ENCODE peak calls at places on chromosomes 6 and 20, in four cellular contexts. C, D, M and A are unnamed samples.

GRCh38 chr6:2853766-2854393 is 12.2 kb upstream of the SERPINB1 start:
- DNase-seq in C (peak), D (peak), M (no peak), A (peak)

GRCh38 chr20:32485126-32485769 is 99.9 kb downstream of the NOL4L start:
- DNase-seq in C (peak), D (peak), M (peak), A (peak)

GRCh38 chr6:50845499-50846108 is 26.9 kb downstream of the TFAP2B start:
- DNase-seq in C (no peak), D (no peak), M (no peak), A (no peak)

GRCh38 chr6:127869772-127870404 is 31.0 kb downstream of the THEMIS start:
- DNase-seq in C (no peak), D (no peak), M (peak), A (peak)

GRCh38 chr6:98124176-98124575 is 710.2 kb upstream of the POU3F2 start:
- DNase-seq in C (no peak), D (no peak), M (no peak), A (no peak)

GRCh38 chr20:26243731-26244130 is 547.1 kb upstream of the ZNF337 start:
- DNase-seq in C (no peak), D (no peak), M (no peak), A (no peak)

GRCh38 chr6:16674666-16675392 is 86.4 kb downstream of the ATXN1 start:
- DNase-seq in C (no peak), D (no peak), M (no peak), A (no peak)

GRCh38 chr6:16717275-16717942 is 43.9 kb downstream of the ATXN1 start:
- DNase-seq in C (no peak), D (no peak), M (no peak), A (no peak)

GRCh38 chr6:2575191-2575590 is 175.5 kb downstream of the MYLK4 start:
- DNase-seq in C (no peak), D (no peak), M (no peak), A (no peak)

GRCh38 chr6:112252571-112253504 is 1.5 kb downstream of the LAMA4 start:
- DNase-seq in C (no peak), D (no peak), M (no peak), A (no peak)

GRCh38 chr6:7919871-7920270 is 9.3 kb upstream of the TXNDC5 start:
- DNase-seq in C (peak), D (peak), M (peak), A (no peak)

GRCh38 chr6:28867078-28867414 is 56.7 kb downstream of the TRIM27 start:
- DNase-seq in C (no peak), D (peak), M (peak), A (no peak)

GRCh38 chr6:118789419-118789818 is 104.5 kb upstream of the ASF1A start:
- DNase-seq in C (no peak), D (no peak), M (no peak), A (no peak)

GRCh38 chr20:32982617-32983458 is 21.4 kb downstream of the SUN5 start:
- DNase-seq in C (no peak), D (no peak), M (peak), A (no peak)

GRCh38 chr6:63597142-63598000 is 25.1 kb downstream of the LOC128125822 start:
- DNase-seq in C (no peak), D (no peak), M (no peak), A (no peak)

GRCh38 chr6:7243188-7243942 is 69.6 kb downstream of the SSR1 start:
- DNase-seq in C (peak), D (peak), M (peak), A (peak)

GRCh38 chr6:138115191-138115590 is 8.0 kb upstream of the PERP start:
- DNase-seq in C (no peak), D (no peak), M (no peak), A (no peak)

GRCh38 chr6:143232849-143233248 is 172.2 kb downstream of the AIG1 start:
- DNase-seq in C (peak), D (peak), M (no peak), A (no peak)

GRCh38 chr20:35673884-35674283 is 9.2 kb upstream of the CPNE1 start:
- DNase-seq in C (no peak), D (no peak), M (no peak), A (no peak)

GRCh38 chr6:18047406-18047805 is 60.0 kb upstream of the KIF13A start:
- DNase-seq in C (no peak), D (no peak), M (no peak), A (no peak)

GRCh38 chr6:31821301-31822037 is 6.1 kb upstream of the HSPA1B start:
- DNase-seq in C (peak), D (peak), M (peak), A (peak)

GRCh38 chr20:44736170-44737021 is 9.3 kb upstream of the KCNK15 start:
- DNase-seq in C (peak), D (no peak), M (peak), A (peak)

GRCh38 chr6:155201461-155202226 is 62.2 kb upstream of the CLDN20 start:
- DNase-seq in C (no peak), D (no peak), M (no peak), A (no peak)